ENCODE peak calls at places on chromosomes 3 and 15, in seven cellular contexts. D is suprapubic skin, T is ovary, E is uterus, Q is lower leg skin, J is tibial nerve, G is heart left ventricle. I is an unnamed sample.
A peak's percentile ranks its signal among the peaks of the same experiment; 100 is the strongest.

GRCh38 chr3:14397531-14397930 is 4.9 kb upstream of the SLC6A6 start:
- DNase-seq in T (no peak), J (no peak), G (peak; percentile 36), E (no peak), Q (no peak), D (no peak), I (no peak)

GRCh38 chr15:73727330-73728018 is 25.7 kb downstream of the INSYN1 start:
- DNase-seq in J (no peak), T (no peak), D (no peak), G (peak; percentile 31), E (no peak), Q (no peak), I (no peak)

GRCh38 chr3:186931487-186932280 is 1.4 kb downstream of the ST6GAL1 start:
- DNase-seq in E (peak; percentile 31), J (no peak), D (peak; percentile 67), T (no peak), Q (peak; percentile 29), G (peak; percentile 60), I (no peak)

GRCh38 chr15:89633585-89633984 is 21.7 kb downstream of the KIF7 start:
- DNase-seq in T (no peak), G (no peak), J (no peak), E (no peak), D (no peak), Q (no peak), I (no peak)

GRCh38 chr3:54889731-54890130 is 38.1 kb downstream of the LRTM1 start:
- DNase-seq in E (no peak), G (no peak), T (no peak), J (no peak), D (no peak), Q (no peak), I (no peak)

GRCh38 chr3:171981271-171981605 is 58.1 kb upstream of the FNDC3B start:
- DNase-seq in D (no peak), J (no peak), E (no peak), G (no peak), T (no peak), Q (no peak), I (no peak)

GRCh38 chr3:108472011-108472591 is 38.3 kb downstream of the MYH15 start:
- DNase-seq in T (no peak), D (no peak), Q (no peak), J (no peak), G (no peak), E (no peak), I (no peak)

GRCh38 chr15:64014995-64015394 is 31.3 kb downstream of the DAPK2 start:
- DNase-seq in G (peak; percentile 64), T (no peak), J (no peak), D (no peak), Q (no peak), E (no peak), I (no peak)

GRCh38 chr15:41660235-41661077 is at the start of gene MGA:
- DNase-seq in E (peak; percentile 90), G (peak; percentile 91), T (peak; percentile 88), Q (peak; percentile 78), J (peak; percentile 75), D (peak; percentile 91), I (peak; percentile 86)

GRCh38 chr15:43219929-43220886 is 610 bp downstream of the EPB42 start:
- DNase-seq in T (no peak), G (no peak), Q (no peak), J (no peak), E (no peak), D (peak; percentile 5), I (no peak)

GRCh38 chr3:114929971-114930732 is 216.9 kb downstream of the ZBTB20 start:
- DNase-seq in E (no peak), T (no peak), J (no peak), G (no peak), Q (no peak), D (no peak), I (no peak)

GRCh38 chr15:71691322-71691699 is 119.0 kb upstream of the NR2E3 start:
- DNase-seq in J (no peak), E (no peak), D (no peak), G (no peak), Q (no peak), T (no peak), I (no peak)

GRCh38 chr3:73540969-73541740 is 83.6 kb downstream of the PDZRN3 start:
- DNase-seq in G (no peak), E (no peak), Q (no peak), J (no peak), T (no peak), D (no peak), I (no peak)

GRCh38 chr3:81364411-81364810 is 397.0 kb downstream of the GBE1 start:
- DNase-seq in J (no peak), G (no peak), D (no peak), Q (no peak), T (no peak), E (no peak), I (no peak)

GRCh38 chr3:77147836-77148578 is 108.1 kb downstream of the ROBO2 start:
- DNase-seq in E (no peak), T (no peak), G (no peak), Q (no peak), D (no peak), J (no peak), I (no peak)

GRCh38 chr3:123072564-123072963 is 5.7 kb downstream of the PDIA5 start:
- DNase-seq in G (no peak), E (no peak), Q (no peak), T (no peak), J (no peak), D (no peak), I (no peak)

GRCh38 chr3:122305818-122306621 is 19.0 kb upstream of the CSTA start:
- DNase-seq in E (no peak), J (no peak), D (no peak), T (no peak), G (no peak), Q (no peak), I (no peak)

GRCh38 chr15:62453356-62453755 is 288.3 kb upstream of the C2CD4B start:
- DNase-seq in Q (no peak), G (no peak), D (no peak), E (no peak), T (no peak), J (no peak), I (no peak)

GRCh38 chr3:14124615-14125192 is at the start of the genes CHCHD4 and TMEM43:
- DNase-seq in G (peak; percentile 100), T (peak; percentile 99), J (peak; percentile 95), E (peak; percentile 99), D (peak; percentile 100), Q (peak; percentile 99), I (peak; percentile 98)

GRCh38 chr3:21747376-21747775 is 3.6 kb downstream of the ZNF385D start:
- DNase-seq in E (no peak), Q (no peak), J (no peak), G (no peak), D (no peak), T (no peak), I (no peak)

GRCh38 chr3:19075037-19075436 is 73.3 kb upstream of the KCNH8 start:
- DNase-seq in T (no peak), Q (no peak), E (no peak), D (no peak), G (no peak), J (no peak), I (no peak)

GRCh38 chr3:67832807-67833206 is 178.4 kb upstream of the SUCLG2 start:
- DNase-seq in G (no peak), J (no peak), T (no peak), E (no peak), D (no peak), Q (no peak), I (no peak)

GRCh38 chr3:134250717-134251220 is at the start of gene RYK:
- DNase-seq in G (peak; percentile 77), D (peak; percentile 90), Q (peak; percentile 73), E (peak; percentile 83), T (peak; percentile 82), J (peak; percentile 67), I (peak; percentile 82)
- TF ChIP-seq POLR2A in G (peak; percentile 76), D (peak; percentile 54), Q (peak; percentile 63), E (peak; percentile 56), T (peak; percentile 71), J (peak; percentile 45), I (peak; percentile 65)

GRCh38 chr3:53347261-53348064 is at the start of gene DCP1A:
- DNase-seq in T (peak; percentile 94), J (peak; percentile 90), G (peak; percentile 96), Q (peak; percentile 96), E (peak; percentile 96), D (peak; percentile 97), I (peak; percentile 90)
- TF ChIP-seq POLR2A in T (peak; percentile 76), J (peak; percentile 83), G (peak; percentile 81), Q (peak; percentile 63), E (peak; percentile 75), D (peak; percentile 63), I (peak; percentile 96)

GRCh38 chr3:50292159-50292923 is at the start of gene IFRD2:
- DNase-seq in E (peak; percentile 96), Q (peak; percentile 96), D (peak; percentile 97), G (peak; percentile 98), T (peak; percentile 95), J (peak; percentile 94), I (peak; percentile 98)
- TF ChIP-seq POLR2A in E (peak; percentile 53), Q (no peak), D (no peak), G (peak; percentile 64), T (peak; percentile 79), J (peak; percentile 75), I (peak; percentile 83)

GRCh38 chr3:48555231-48555948 is 1.2 kb downstream of the PFKFB4 start:
- DNase-seq in G (no peak), D (no peak), Q (no peak), T (no peak), E (no peak), J (no peak), I (no peak)

GRCh38 chr3:48558446-48559134 is 2.0 kb upstream of the PFKFB4 start:
- DNase-seq in J (peak; percentile 21), G (peak; percentile 41), Q (peak; percentile 66), D (no peak), E (no peak), T (no peak), I (no peak)

GRCh38 chr3:48553886-48554845 is 2.4 kb downstream of the PFKFB4 start:
- DNase-seq in D (no peak), E (no peak), J (no peak), T (no peak), G (no peak), Q (no peak), I (no peak)

GRCh38 chr3:48556796-48557626 is at the start of gene PFKFB4:
- DNase-seq in G (peak; percentile 99), D (peak; percentile 99), T (peak; percentile 99), J (peak; percentile 98), E (peak; percentile 100), Q (peak; percentile 99), I (peak; percentile 97)

DNA sequence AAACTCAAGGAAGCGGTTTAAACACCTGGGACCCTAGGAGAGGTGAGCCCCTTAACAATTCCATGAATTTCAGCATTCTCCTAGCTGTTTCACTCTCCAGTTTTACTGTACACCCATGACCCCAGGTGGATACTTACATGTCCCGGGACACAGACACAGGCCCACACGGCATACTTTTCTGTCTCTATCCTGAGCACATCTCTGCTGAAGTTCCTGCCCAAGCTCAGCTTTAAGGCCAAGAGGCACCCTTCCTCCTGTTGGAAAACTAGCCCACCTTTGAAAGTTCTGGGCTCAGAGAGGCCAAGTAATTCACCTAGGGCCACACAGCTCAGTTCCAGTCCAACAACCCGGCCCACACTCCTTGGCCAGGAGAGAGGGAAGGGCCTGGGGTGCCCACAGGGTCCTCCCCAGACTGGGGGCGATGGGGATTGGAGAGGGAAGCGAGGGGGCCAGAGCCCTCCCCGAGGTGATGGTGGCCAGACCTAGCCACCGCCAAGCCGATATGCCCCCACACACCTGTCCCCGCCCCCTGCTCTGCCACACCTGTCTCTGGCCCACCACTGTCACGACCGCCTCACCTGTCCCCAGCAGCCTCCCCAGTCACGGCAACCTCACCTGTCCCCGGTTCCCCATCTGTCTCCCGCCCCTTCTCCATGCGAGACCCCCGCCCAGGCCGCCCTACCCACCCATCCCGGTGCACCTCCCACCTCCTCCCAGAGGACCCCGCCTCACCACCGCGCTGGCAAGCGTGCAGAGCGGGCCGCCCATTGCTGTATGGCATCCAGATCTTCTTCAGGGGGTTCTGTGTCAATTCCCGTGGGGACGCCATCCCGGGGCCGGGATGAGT is 431 bp downstream of the PFKFB4 start:
- DNase-seq in J (no peak), Q (peak; percentile 41), G (peak; percentile 25), T (no peak), D (no peak), E (no peak), I (no peak)
- TF ChIP-seq POLR2A in J (no peak), Q (no peak), G (no peak), T (no peak), D (no peak), E (no peak), I (no peak)

I was measured in GM12892.